ENCODE peak calls at places on chromosome 11, in eight cellular contexts. One of them, this sample, is unnamed.

GRCh38 chr11:62976109-62976508 is 8.7 kb downstream of the SLC22A6 start:
- DNase-seq in CD8-positive, alpha-beta T cell: no peak
- DNase-seq in adrenal gland: no peak
- DNase-seq in cardiac muscle cell: no peak
- DNase-seq in tibial artery: no peak
- DNase-seq in CD4-positive, CD25-positive, alpha-beta regulatory T cell: no peak
- DNase-seq in body of pancreas: no peak
- DNase-seq in heart left ventricle: no peak
- DNase-seq in this sample: no peak

GRCh38 chr11:46277313-46277622 is 194 bp upstream of the CREB3L1 start:
- DNase-seq in tibial artery: no peak
- DNase-seq in CD8-positive, alpha-beta T cell: no peak
- DNase-seq in heart left ventricle: no peak
- DNase-seq in adrenal gland: peak; percentile 87
- DNase-seq in CD4-positive, CD25-positive, alpha-beta regulatory T cell: no peak
- DNase-seq in cardiac muscle cell: peak; percentile 89
- DNase-seq in body of pancreas: peak; percentile 89
- DNase-seq in this sample: no peak

GRCh38 chr11:74720596-74721478 is 10.4 kb downstream of the CHRDL2 start:
- DNase-seq in CD4-positive, CD25-positive, alpha-beta regulatory T cell: no peak
- DNase-seq in heart left ventricle: peak; percentile 82
- DNase-seq in body of pancreas: peak; percentile 48
- DNase-seq in tibial artery: peak; percentile 82
- DNase-seq in adrenal gland: peak; percentile 61
- DNase-seq in cardiac muscle cell: no peak
- DNase-seq in CD8-positive, alpha-beta T cell: no peak
- DNase-seq in this sample: peak; percentile 95

GRCh38 chr11:26931248-26931631 is 62.7 kb upstream of the FIBIN start:
- DNase-seq in body of pancreas: no peak
- DNase-seq in CD8-positive, alpha-beta T cell: no peak
- DNase-seq in tibial artery: no peak
- DNase-seq in CD4-positive, CD25-positive, alpha-beta regulatory T cell: no peak
- DNase-seq in cardiac muscle cell: no peak
- DNase-seq in adrenal gland: no peak
- DNase-seq in heart left ventricle: peak; percentile 46
- DNase-seq in this sample: no peak

GRCh38 chr11:81036168-81036870 is 1595.5 kb upstream of the TENM4 start:
- DNase-seq in CD8-positive, alpha-beta T cell: no peak
- DNase-seq in tibial artery: no peak
- DNase-seq in CD4-positive, CD25-positive, alpha-beta regulatory T cell: no peak
- DNase-seq in heart left ventricle: no peak
- DNase-seq in body of pancreas: no peak
- DNase-seq in adrenal gland: no peak
- DNase-seq in cardiac muscle cell: no peak
- DNase-seq in this sample: no peak

GRCh38 chr11:115357066-115357465 is 147.1 kb downstream of the CADM1 start:
- DNase-seq in heart left ventricle: no peak
- DNase-seq in cardiac muscle cell: no peak
- DNase-seq in tibial artery: no peak
- DNase-seq in adrenal gland: no peak
- DNase-seq in CD8-positive, alpha-beta T cell: no peak
- DNase-seq in CD4-positive, CD25-positive, alpha-beta regulatory T cell: no peak
- DNase-seq in body of pancreas: no peak
- DNase-seq in this sample: no peak

GRCh38 chr11:13242564-13242963 is 35.0 kb upstream of the BMAL1 start:
- DNase-seq in heart left ventricle: no peak
- DNase-seq in cardiac muscle cell: no peak
- DNase-seq in CD4-positive, CD25-positive, alpha-beta regulatory T cell: no peak
- DNase-seq in CD8-positive, alpha-beta T cell: no peak
- DNase-seq in tibial artery: no peak
- DNase-seq in body of pancreas: no peak
- DNase-seq in adrenal gland: no peak
- DNase-seq in this sample: no peak

GRCh38 chr11:124841186-124841585 is 24.0 kb upstream of the ROBO3 start:
- DNase-seq in heart left ventricle: no peak
- DNase-seq in CD8-positive, alpha-beta T cell: no peak
- DNase-seq in tibial artery: no peak
- DNase-seq in CD4-positive, CD25-positive, alpha-beta regulatory T cell: no peak
- DNase-seq in adrenal gland: no peak
- DNase-seq in body of pancreas: no peak
- DNase-seq in cardiac muscle cell: no peak
- DNase-seq in this sample: no peak

GRCh38 chr11:19725379-19726079 is 12.9 kb downstream of the NAV2 start:
- DNase-seq in tibial artery: peak; percentile 87
- DNase-seq in cardiac muscle cell: no peak
- DNase-seq in heart left ventricle: no peak
- DNase-seq in body of pancreas: peak; percentile 55
- DNase-seq in CD8-positive, alpha-beta T cell: no peak
- DNase-seq in CD4-positive, CD25-positive, alpha-beta regulatory T cell: no peak
- DNase-seq in adrenal gland: no peak
- DNase-seq in this sample: no peak

GRCh38 chr11:124376280-124376679 is 8.0 kb downstream of the OR8B2 start:
- DNase-seq in CD8-positive, alpha-beta T cell: no peak
- DNase-seq in adrenal gland: no peak
- DNase-seq in cardiac muscle cell: no peak
- DNase-seq in body of pancreas: no peak
- DNase-seq in CD4-positive, CD25-positive, alpha-beta regulatory T cell: no peak
- DNase-seq in tibial artery: no peak
- DNase-seq in heart left ventricle: no peak
- DNase-seq in this sample: no peak

GRCh38 chr11:104129138-104129537 is 34.8 kb downstream of the PDGFD start:
- DNase-seq in cardiac muscle cell: no peak
- DNase-seq in adrenal gland: no peak
- DNase-seq in body of pancreas: no peak
- DNase-seq in tibial artery: no peak
- DNase-seq in CD4-positive, CD25-positive, alpha-beta regulatory T cell: no peak
- DNase-seq in CD8-positive, alpha-beta T cell: no peak
- DNase-seq in heart left ventricle: no peak
- DNase-seq in this sample: no peak
- H3K4me1 ChIP-seq in cardiac muscle cell: peaks cover 29% of the 10 kb centered on the region
- H3K4me1 ChIP-seq in adrenal gland: no peaks in the 10 kb centered on the region
- H3K4me1 ChIP-seq in body of pancreas: peaks cover 8% of the 10 kb centered on the region
- H3K4me1 ChIP-seq in tibial artery: no peaks in the 10 kb centered on the region
- H3K4me1 ChIP-seq in CD4-positive, CD25-positive, alpha-beta regulatory T cell: no peaks in the 10 kb centered on the region
- H3K4me1 ChIP-seq in CD8-positive, alpha-beta T cell: no peaks in the 10 kb centered on the region
- H3K4me1 ChIP-seq in heart left ventricle: no peaks in the 10 kb centered on the region
- H3K4me1 ChIP-seq in this sample: no peaks in the 10 kb centered on the region

GRCh38 chr11:73325036-73325981 is 17.2 kb downstream of the ARHGEF17 start:
- DNase-seq in CD8-positive, alpha-beta T cell: no peak
- DNase-seq in cardiac muscle cell: no peak
- DNase-seq in heart left ventricle: no peak
- DNase-seq in adrenal gland: no peak
- DNase-seq in tibial artery: peak; percentile 96
- DNase-seq in CD4-positive, CD25-positive, alpha-beta regulatory T cell: no peak
- DNase-seq in body of pancreas: no peak
- DNase-seq in this sample: peak; percentile 27
- H3K4me1 ChIP-seq in CD8-positive, alpha-beta T cell: peaks cover 11% of the 10 kb centered on the region
- H3K4me1 ChIP-seq in cardiac muscle cell: peaks cover 63% of the 10 kb centered on the region
- H3K4me1 ChIP-seq in heart left ventricle: peaks cover 97% of the 10 kb centered on the region
- H3K4me1 ChIP-seq in adrenal gland: peaks cover 6% of the 10 kb centered on the region
- H3K4me1 ChIP-seq in tibial artery: peaks cover 95% of the 10 kb centered on the region
- H3K4me1 ChIP-seq in CD4-positive, CD25-positive, alpha-beta regulatory T cell: no peaks in the 10 kb centered on the region
- H3K4me1 ChIP-seq in body of pancreas: peaks cover 29% of the 10 kb centered on the region
- H3K4me1 ChIP-seq in this sample: peaks cover 45% of the 10 kb centered on the region

DNA sequence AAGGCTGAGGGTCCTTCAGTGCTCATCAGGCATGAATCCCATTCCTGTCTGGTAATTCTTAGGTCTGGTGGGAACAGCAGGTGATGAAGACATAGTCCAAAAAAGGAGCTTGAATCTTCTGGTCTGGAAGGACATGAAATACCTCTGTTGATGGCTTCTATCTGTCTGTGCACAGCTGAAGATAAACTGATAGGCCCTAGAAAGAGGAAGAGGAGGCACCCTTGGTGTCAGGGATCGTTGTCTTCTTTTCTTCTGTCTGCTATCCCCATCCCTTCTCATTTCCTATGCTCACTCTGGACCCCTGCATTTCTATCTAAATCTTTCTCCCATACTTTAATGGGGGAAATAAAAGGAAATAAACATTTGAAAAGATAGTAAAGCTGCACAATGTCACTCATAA is 9.4 kb downstream of the AGBL2 start:
- DNase-seq in CD8-positive, alpha-beta T cell: no peak
- DNase-seq in body of pancreas: no peak
- DNase-seq in adrenal gland: no peak
- DNase-seq in heart left ventricle: no peak
- DNase-seq in tibial artery: no peak
- DNase-seq in CD4-positive, CD25-positive, alpha-beta regulatory T cell: no peak
- DNase-seq in cardiac muscle cell: no peak
- DNase-seq in this sample: no peak
- H3K4me1 ChIP-seq in CD8-positive, alpha-beta T cell: no peaks in the 10 kb centered on the region
- H3K4me1 ChIP-seq in body of pancreas: no peaks in the 10 kb centered on the region
- H3K4me1 ChIP-seq in adrenal gland: no peaks in the 10 kb centered on the region
- H3K4me1 ChIP-seq in heart left ventricle: no peaks in the 10 kb centered on the region
- H3K4me1 ChIP-seq in tibial artery: no peaks in the 10 kb centered on the region
- H3K4me1 ChIP-seq in CD4-positive, CD25-positive, alpha-beta regulatory T cell: no peaks in the 10 kb centered on the region
- H3K4me1 ChIP-seq in cardiac muscle cell: no peaks in the 10 kb centered on the region
- H3K4me1 ChIP-seq in this sample: no peaks in the 10 kb centered on the region

GRCh38 chr11:65479184-65480145 is 19.4 kb upstream of the MALAT1 start:
- DNase-seq in body of pancreas: peak; percentile 86
- DNase-seq in CD8-positive, alpha-beta T cell: no peak
- DNase-seq in cardiac muscle cell: no peak
- DNase-seq in CD4-positive, CD25-positive, alpha-beta regulatory T cell: no peak
- DNase-seq in tibial artery: peak; percentile 90
- DNase-seq in heart left ventricle: peak; percentile 79
- DNase-seq in adrenal gland: peak; percentile 84
- DNase-seq in this sample: peak; percentile 77

GRCh38 chr11:65473275-65473860 is 25.5 kb upstream of the MALAT1 start:
- DNase-seq in body of pancreas: no peak
- DNase-seq in cardiac muscle cell: no peak
- DNase-seq in tibial artery: no peak
- DNase-seq in heart left ventricle: no peak
- DNase-seq in adrenal gland: no peak
- DNase-seq in CD4-positive, CD25-positive, alpha-beta regulatory T cell: no peak
- DNase-seq in CD8-positive, alpha-beta T cell: no peak
- DNase-seq in this sample: no peak

GRCh38 chr11:65476632-65477270 is 22.1 kb upstream of the MALAT1 start:
- DNase-seq in CD8-positive, alpha-beta T cell: no peak
- DNase-seq in adrenal gland: no peak
- DNase-seq in CD4-positive, CD25-positive, alpha-beta regulatory T cell: no peak
- DNase-seq in tibial artery: peak; percentile 72
- DNase-seq in heart left ventricle: no peak
- DNase-seq in cardiac muscle cell: no peak
- DNase-seq in body of pancreas: peak; percentile 42
- DNase-seq in this sample: peak; percentile 55

GRCh38 chr11:65478411-65479183 is 20.2 kb upstream of the MALAT1 start:
- DNase-seq in body of pancreas: peak; percentile 55
- DNase-seq in heart left ventricle: peak; percentile 92
- DNase-seq in cardiac muscle cell: no peak
- DNase-seq in CD8-positive, alpha-beta T cell: no peak
- DNase-seq in CD4-positive, CD25-positive, alpha-beta regulatory T cell: no peak
- DNase-seq in tibial artery: peak; percentile 84
- DNase-seq in adrenal gland: peak; percentile 83
- DNase-seq in this sample: peak; percentile 90

DNA sequence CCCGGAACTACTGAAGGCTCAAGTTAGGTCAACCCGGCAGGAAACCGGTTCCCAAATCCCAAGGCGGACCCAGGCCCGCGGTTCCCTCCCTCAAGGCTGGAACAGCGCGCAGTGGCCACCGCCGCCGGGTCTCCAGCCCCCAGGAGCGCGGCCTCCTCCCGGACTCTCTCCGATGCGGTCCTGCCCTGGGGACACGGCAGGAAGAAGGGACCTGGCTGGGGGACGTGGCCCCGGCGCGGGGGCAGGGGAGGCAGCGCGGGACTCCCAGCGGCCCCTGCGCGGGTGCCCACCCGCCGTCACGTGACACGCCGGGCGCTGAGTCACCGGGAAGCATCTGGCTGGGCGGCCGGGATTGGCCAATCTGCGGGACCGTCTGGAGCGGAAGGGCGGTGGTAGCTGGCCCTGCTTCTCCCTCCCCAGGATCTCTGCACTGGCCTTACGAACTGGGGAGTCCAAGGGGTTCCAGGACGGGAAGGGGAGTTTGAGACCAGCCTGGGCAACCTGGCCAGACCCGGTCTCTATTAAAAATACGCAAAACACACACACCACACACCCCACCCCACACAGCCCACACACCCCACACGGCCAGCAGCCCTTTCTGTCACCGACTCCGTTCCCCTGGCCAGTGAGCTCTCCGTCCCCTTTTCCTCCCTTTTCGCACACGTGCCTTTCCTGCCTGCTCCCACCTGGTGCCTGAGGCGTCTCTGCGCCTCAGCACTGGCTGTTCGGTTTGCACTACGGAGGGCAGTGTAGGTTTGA is 21.4 kb upstream of the MALAT1 start:
- DNase-seq in tibial artery: peak; percentile 98
- DNase-seq in body of pancreas: peak; percentile 97
- DNase-seq in heart left ventricle: peak; percentile 99
- DNase-seq in CD4-positive, CD25-positive, alpha-beta regulatory T cell: peak; percentile 93
- DNase-seq in cardiac muscle cell: peak; percentile 94
- DNase-seq in adrenal gland: peak; percentile 98
- DNase-seq in CD8-positive, alpha-beta T cell: peak; percentile 71
- DNase-seq in this sample: peak; percentile 99
- H3K4me1 ChIP-seq in tibial artery: peaks cover 65% of the 10 kb centered on the region
- H3K4me1 ChIP-seq in body of pancreas: peaks cover 45% of the 10 kb centered on the region
- H3K4me1 ChIP-seq in heart left ventricle: peaks cover 63% of the 10 kb centered on the region
- H3K4me1 ChIP-seq in CD4-positive, CD25-positive, alpha-beta regulatory T cell: peaks cover 25% of the 10 kb centered on the region
- H3K4me1 ChIP-seq in cardiac muscle cell: peaks cover 38% of the 10 kb centered on the region
- H3K4me1 ChIP-seq in adrenal gland: peaks cover 37% of the 10 kb centered on the region
- H3K4me1 ChIP-seq in CD8-positive, alpha-beta T cell: peaks cover 11% of the 10 kb centered on the region
- H3K4me1 ChIP-seq in this sample: peaks cover 8% of the 10 kb centered on the region

GRCh38 chr11:33694346-33695050 is 6.1 kb downstream of the C11orf91 start:
- DNase-seq in heart left ventricle: no peak
- DNase-seq in CD4-positive, CD25-positive, alpha-beta regulatory T cell: no peak
- DNase-seq in adrenal gland: no peak
- DNase-seq in cardiac muscle cell: no peak
- DNase-seq in tibial artery: no peak
- DNase-seq in body of pancreas: no peak
- DNase-seq in CD8-positive, alpha-beta T cell: no peak
- DNase-seq in this sample: no peak
- H3K4me1 ChIP-seq in heart left ventricle: peaks cover 65% of the 10 kb centered on the region
- H3K4me1 ChIP-seq in CD4-positive, CD25-positive, alpha-beta regulatory T cell: no peaks in the 10 kb centered on the region
- H3K4me1 ChIP-seq in adrenal gland: peaks cover 5% of the 10 kb centered on the region
- H3K4me1 ChIP-seq in cardiac muscle cell: peaks cover 10% of the 10 kb centered on the region
- H3K4me1 ChIP-seq in tibial artery: peaks cover 33% of the 10 kb centered on the region
- H3K4me1 ChIP-seq in body of pancreas: peaks cover 89% of the 10 kb centered on the region
- H3K4me1 ChIP-seq in CD8-positive, alpha-beta T cell: no peaks in the 10 kb centered on the region
- H3K4me1 ChIP-seq in this sample: peaks cover 24% of the 10 kb centered on the region